ENCODE peak calls at places on chromosomes 13 and 19, in nine cellular contexts. D, F, S, C, N, W, H, O and T are unnamed samples.

GRCh38 chr19:38557205-38557799 is 60.5 kb downstream of the MAP4K1 start:
- DNase-seq in W (no peak), F (no peak), D (no peak), O (no peak), C (no peak), S (peak), N (no peak), H (no peak), T (no peak)

GRCh38 chr13:41670873-41671443 is 213.6 kb downstream of the RGCC start:
- DNase-seq in H (no peak), N (no peak), F (no peak), W (no peak), C (no peak), D (no peak), S (no peak), O (no peak), T (no peak)

GRCh38 chr13:24254151-24254810 is 55.1 kb upstream of the C1QTNF9 start:
- DNase-seq in F (no peak), D (no peak), S (peak), W (peak), H (no peak), N (no peak), O (no peak), C (no peak), T (no peak)

GRCh38 chr13:46667687-46668281 is 114.8 kb downstream of the LRCH1 start:
- DNase-seq in C (no peak), H (no peak), O (no peak), N (no peak), S (no peak), F (no peak), D (peak), W (no peak), T (no peak)

GRCh38 chr13:46640843-46641242 is 87.9 kb downstream of the LRCH1 start:
- DNase-seq in C (no peak), H (no peak), N (no peak), O (no peak), W (peak), S (no peak), D (peak), F (no peak), T (no peak)

GRCh38 chr19:43872547-43873336 is 45.6 kb downstream of the ZNF283 start:
- DNase-seq in F (no peak), W (peak), N (no peak), D (peak), S (no peak), C (no peak), O (no peak), H (no peak), T (no peak)

GRCh38 chr19:10277795-10278583 is 7.1 kb downstream of the ICAM1 start:
- DNase-seq in S (no peak), H (no peak), O (no peak), C (no peak), D (no peak), F (no peak), W (no peak), N (no peak), T (no peak)

GRCh38 chr13:80361883-80362327 is 21.0 kb upstream of the SPRY2 start:
- DNase-seq in N (no peak), H (no peak), W (no peak), S (no peak), F (no peak), D (no peak), C (no peak), O (no peak), T (no peak)

GRCh38 chr13:106415427-106415826 is 120.0 kb downstream of the EFNB2 start:
- DNase-seq in C (no peak), N (no peak), D (no peak), F (no peak), O (no peak), H (no peak), W (no peak), S (no peak), T (no peak)

GRCh38 chr19:41554902-41555301 is 21.1 kb upstream of the CEACAM21 start:
- DNase-seq in C (no peak), N (no peak), W (no peak), D (no peak), F (no peak), S (no peak), O (no peak), H (no peak), T (no peak)

GRCh38 chr13:33109801-33110200 is 93.6 kb downstream of the KL start:
- DNase-seq in S (peak), F (no peak), O (no peak), D (no peak), C (no peak), N (no peak), W (no peak), H (no peak), T (no peak)

GRCh38 chr13:97753942-97754670 is 199.4 kb upstream of the IPO5 start:
- DNase-seq in D (no peak), F (no peak), C (no peak), H (no peak), N (no peak), O (no peak), W (no peak), S (peak), T (no peak)

GRCh38 chr19:17058236-17058635 is 17.0 kb downstream of the HAUS8 start:
- DNase-seq in S (no peak), C (no peak), N (no peak), O (no peak), F (no peak), W (peak), H (no peak), D (peak), T (no peak)

GRCh38 chr13:99505814-99506269 is 4.6 kb downstream of the TM9SF2 start:
- DNase-seq in W (peak), C (no peak), H (no peak), S (no peak), D (peak), O (no peak), F (no peak), N (no peak), T (no peak)

GRCh38 chr19:13784731-13785452 is 10.4 kb upstream of the ZSWIM4 start:
- DNase-seq in H (peak), N (peak), S (peak), C (peak), W (peak), F (peak), D (peak), O (peak), T (peak)

GRCh38 chr19:3761382-3762129 is at the start of gene APBA3:
- DNase-seq in W (peak), O (peak), H (peak), S (peak), N (peak), D (peak), F (peak), C (peak), T (peak)

GRCh38 chr19:35977446-35978222 is 17.4 kb upstream of the SDHAF1 start:
- DNase-seq in W (no peak), F (no peak), H (no peak), S (peak), N (no peak), O (no peak), D (no peak), C (no peak), T (no peak)
- TF ChIP-seq CTCF in W (no peak), F (no peak), H (no peak), S (peak), N (no peak), O (no peak), D (peak), C (no peak), T (no peak)

DNA sequence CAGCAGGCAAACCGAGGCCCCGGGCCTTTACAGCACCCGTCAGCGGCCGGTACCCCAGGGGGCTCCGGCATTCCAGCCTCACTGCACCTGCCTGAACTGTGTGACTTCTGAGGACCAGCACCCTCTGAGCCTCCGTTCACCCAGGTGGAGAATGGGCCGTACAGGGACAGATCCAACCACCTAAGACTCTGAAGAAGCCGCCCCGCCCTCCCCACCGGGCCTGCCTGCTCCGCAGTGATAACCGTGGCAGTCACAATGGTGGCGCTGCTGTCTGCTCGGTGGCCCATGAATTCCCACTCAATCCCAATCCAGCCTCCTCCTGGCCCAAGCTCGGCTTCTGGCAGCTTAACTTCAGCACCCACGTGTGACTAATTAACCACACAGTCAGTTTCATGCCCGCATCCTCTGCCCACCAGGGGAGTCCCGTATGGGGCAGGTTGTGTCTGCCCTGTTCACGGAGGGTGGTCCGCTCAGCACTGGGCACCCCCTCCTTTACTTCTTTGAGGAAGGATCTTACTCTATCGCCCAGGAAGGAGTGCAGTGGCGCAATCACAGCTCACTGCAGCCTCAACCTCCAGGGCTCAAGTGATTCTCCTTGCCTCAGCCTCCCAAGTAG is 3.4 kb downstream of the TCF3 start:
- DNase-seq in S (peak), H (no peak), F (peak), O (no peak), C (no peak), D (no peak), W (no peak), N (no peak), T (no peak)
- TF ChIP-seq CTCF in S (no peak), H (no peak), F (no peak), O (no peak), C (no peak), D (no peak), W (no peak), N (no peak), T (no peak)

DNA sequence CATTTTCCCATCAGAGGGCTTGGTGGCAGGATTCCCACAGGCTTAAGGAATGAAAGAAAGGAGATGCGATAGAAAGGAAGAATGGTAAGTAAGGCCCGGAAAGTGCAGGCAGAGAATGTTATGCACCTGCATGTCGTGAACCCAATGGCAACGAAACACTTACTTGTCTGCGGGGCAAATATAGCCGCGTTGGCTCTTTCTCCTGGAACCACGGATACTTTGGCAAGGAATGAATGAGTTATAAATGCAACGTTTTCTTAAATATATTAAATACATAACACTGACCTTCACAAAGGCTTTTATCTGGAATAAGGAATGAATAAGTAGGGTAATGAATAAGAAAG is 192.1 kb downstream of the KATNAL1 start:
- DNase-seq in S (no peak), D (no peak), W (no peak), H (no peak), F (no peak), N (no peak), C (no peak), O (no peak), T (no peak)
- TF ChIP-seq CTCF in S (peak), D (no peak), W (no peak), H (peak), F (no peak), N (no peak), C (no peak), O (no peak), T (peak)

DNA sequence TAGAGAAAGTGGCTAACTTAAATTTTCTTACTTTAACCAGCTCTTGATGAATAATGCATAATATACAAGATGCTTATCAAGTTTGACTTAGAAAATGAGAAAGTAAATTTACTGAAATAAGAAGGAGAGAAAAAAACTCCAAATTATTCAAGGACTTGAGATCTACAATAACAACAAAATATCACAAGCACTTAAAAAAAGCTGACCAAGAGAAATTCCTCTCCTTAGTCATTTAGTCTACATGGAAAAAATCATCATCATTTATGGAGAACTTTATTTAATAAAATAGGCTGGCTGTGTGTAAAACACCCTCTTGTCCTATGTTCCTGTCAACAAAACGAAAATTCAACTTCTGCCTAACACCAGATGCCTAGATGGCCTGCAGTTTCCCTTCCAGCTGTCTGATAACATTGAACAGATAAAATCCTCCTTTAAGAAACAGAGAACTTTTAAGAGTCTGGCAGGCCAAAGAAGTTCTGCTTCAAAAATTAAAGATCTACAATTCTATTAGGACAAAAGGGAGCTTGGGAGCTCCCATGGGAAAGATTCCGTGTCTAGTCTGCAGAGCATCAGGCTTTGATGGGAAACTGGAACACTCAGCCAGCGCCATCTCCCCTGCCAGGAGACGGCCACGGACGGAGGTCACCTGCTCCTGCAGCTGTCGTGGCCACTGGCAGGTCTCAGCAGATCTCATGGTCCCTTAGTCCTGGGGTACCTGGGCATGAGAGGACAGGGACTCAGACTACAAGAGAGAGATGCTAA is 37.9 kb upstream of the ATP11A start:
- DNase-seq in D (no peak), W (no peak), S (no peak), O (no peak), C (no peak), F (no peak), H (no peak), N (peak), T (no peak)
- TF ChIP-seq CTCF in D (no peak), W (no peak), S (no peak), O (no peak), C (no peak), F (no peak), H (no peak), N (no peak), T (no peak)

GRCh38 chr19:18439025-18439909 is 1.3 kb upstream of the ISYNA1 start:
- DNase-seq in O (no peak), F (no peak), C (no peak), W (peak), D (no peak), N (no peak), S (no peak), H (peak), T (no peak)
- TF ChIP-seq CTCF in O (no peak), F (no peak), C (no peak), W (no peak), D (no peak), N (no peak), S (no peak), H (no peak), T (no peak)

DNA sequence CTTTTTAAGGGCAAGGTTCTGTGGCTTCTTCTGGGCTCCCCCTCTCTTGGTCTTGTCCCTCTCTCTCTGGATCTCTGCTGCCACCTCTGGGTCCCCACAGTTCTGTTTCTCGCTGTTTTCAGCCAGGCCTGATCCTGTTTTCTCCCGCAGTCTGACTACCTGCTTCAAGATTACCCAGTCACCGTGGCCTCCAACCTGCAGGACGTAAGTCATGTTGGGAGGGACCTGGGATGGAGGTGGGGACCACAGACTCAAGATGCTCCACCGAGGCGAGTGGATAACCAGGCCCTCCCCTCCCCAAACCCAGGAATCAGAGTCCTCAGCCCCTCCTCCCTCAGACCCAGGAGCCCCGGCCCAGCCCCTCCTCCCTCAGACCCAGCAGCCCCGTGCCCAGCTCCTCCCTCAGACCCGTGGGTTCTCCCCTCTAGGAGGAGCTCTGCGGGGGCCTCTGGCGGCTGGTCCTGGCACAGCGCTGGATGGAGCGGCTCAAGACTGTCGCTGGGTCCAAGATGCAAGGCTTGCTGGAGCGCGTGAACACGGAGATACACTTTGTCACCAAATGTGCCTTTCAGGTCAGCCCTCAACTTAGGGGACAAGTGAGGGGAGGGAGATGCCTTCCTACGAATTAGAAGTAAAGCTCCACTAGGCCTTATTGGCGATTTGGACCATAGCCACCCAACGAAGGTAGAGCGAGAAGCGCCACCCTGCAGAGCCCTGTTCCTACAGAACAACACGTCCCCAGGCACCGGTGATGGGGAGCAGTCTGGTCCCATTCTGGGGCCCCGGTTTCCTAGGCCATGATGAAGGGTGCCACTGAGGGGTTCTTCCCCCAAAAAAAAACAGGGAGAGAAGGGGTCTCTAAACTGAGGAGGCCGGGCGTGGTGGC is 2.2 kb downstream of the FLT3LG start:
- DNase-seq in O (peak), C (peak), H (peak), D (no peak), S (peak), W (no peak), N (no peak), F (no peak), T (no peak)
- TF ChIP-seq CTCF in O (peak), C (peak), H (no peak), D (peak), S (peak), W (peak), N (no peak), F (no peak), T (peak)

DNA sequence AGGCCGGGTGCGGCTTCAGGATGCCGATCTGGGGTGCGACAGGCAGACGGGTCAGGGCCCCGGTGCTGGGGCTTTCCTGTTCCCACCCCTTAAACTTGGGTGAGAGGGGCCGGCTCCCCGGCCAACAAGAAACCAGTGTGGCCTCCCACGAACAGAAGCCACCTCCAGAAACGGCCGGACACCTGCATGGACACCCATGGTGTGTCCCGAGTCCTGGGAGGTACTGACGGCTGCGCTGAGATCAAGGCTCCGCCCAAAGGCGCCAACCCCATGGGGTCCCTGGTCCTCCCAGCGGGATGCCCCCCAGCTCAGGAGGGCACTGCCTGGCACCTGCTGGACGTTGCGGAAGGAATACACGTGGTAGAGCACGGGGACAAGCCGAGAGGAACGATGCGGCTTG is 11.5 kb downstream of the POLRMT start:
- DNase-seq in N (no peak), C (no peak), W (no peak), H (no peak), D (no peak), S (no peak), O (no peak), F (peak), T (no peak)
- TF ChIP-seq CTCF in N (no peak), C (no peak), W (no peak), H (no peak), D (no peak), S (no peak), O (no peak), F (no peak), T (no peak)

GRCh38 chr19:57576661-57577060 is 2.0 kb downstream of the ZNF416 start:
- DNase-seq in D (no peak), H (no peak), N (no peak), F (no peak), S (no peak), O (no peak), W (no peak), C (no peak), T (no peak)
- TF ChIP-seq CTCF in D (no peak), H (no peak), N (no peak), F (no peak), S (no peak), O (no peak), W (no peak), C (no peak), T (no peak)

GRCh38 chr13:101453784-101454201 is 1.3 kb downstream of the ITGBL1 start:
- DNase-seq in S (no peak), W (no peak), F (peak), C (no peak), D (no peak), O (peak), H (no peak), N (no peak), T (peak)
- TF ChIP-seq CTCF in S (no peak), W (no peak), F (peak), C (no peak), D (peak), O (peak), H (no peak), N (no peak), T (peak)